ENCODE peak calls at places on chromosomes 5 and 9, in four cellular contexts. A, E, F and Q are unnamed samples.

GRCh38 chr9:126474786-126475485 is 138.8 kb upstream of the LMX1B start:
- DNase-seq in A (no peak), E (no peak), F (peak), Q (no peak)

GRCh38 chr9:133074111-133074651 is 12.4 kb downstream of the CEL start:
- DNase-seq in A (peak), E (no peak), F (no peak), Q (peak)

GRCh38 chr5:175226506-175226905 is 217.5 kb downstream of the DRD1 start:
- DNase-seq in A (no peak), E (no peak), F (no peak), Q (no peak)

GRCh38 chr5:178356459-178356872 is 123.9 kb upstream of the PHYKPL start:
- DNase-seq in A (no peak), E (no peak), F (no peak), Q (no peak)

GRCh38 chr5:128559300-128560297 is 21.6 kb upstream of the FBN2 start:
- DNase-seq in A (no peak), E (no peak), F (peak), Q (peak)

GRCh38 chr9:133306242-133307194 is 29.5 kb downstream of the SURF6 start:
- DNase-seq in A (no peak), E (no peak), F (peak), Q (no peak)

GRCh38 chr9:109012876-109013677 is at the start of gene CTNNAL1:
- DNase-seq in A (peak), E (peak), F (peak), Q (peak)

GRCh38 chr5:113514263-113514590 is 733 bp downstream of the YTHDC2 start:
- DNase-seq in A (peak), E (no peak), F (no peak), Q (no peak)

GRCh38 chr5:79025054-79025465 is 40.0 kb upstream of the ARSB start:
- DNase-seq in A (peak), E (peak), F (peak), Q (peak)

GRCh38 chr5:179817071-179817840 is 3.4 kb upstream of the SQSTM1 start:
- DNase-seq in A (no peak), E (no peak), F (no peak), Q (no peak)

GRCh38 chr5:117433841-117434240 is 859.2 kb upstream of the SEMA6A start:
- DNase-seq in A (no peak), E (no peak), F (no peak), Q (no peak)

GRCh38 chr5:73299017-73299630 is 126.1 kb downstream of the TMEM174 start:
- DNase-seq in A (no peak), E (no peak), F (peak), Q (no peak)

GRCh38 chr5:30928966-30929365 is 264.5 kb upstream of the CDH6 start:
- DNase-seq in A (no peak), E (no peak), F (peak), Q (no peak)

GRCh38 chr5:22541037-22541436 is 312.1 kb downstream of the CDH12 start:
- DNase-seq in A (no peak), E (no peak), F (no peak), Q (no peak)

GRCh38 chr5:158898185-158899177 is 201.2 kb downstream of the EBF1 start:
- DNase-seq in A (no peak), E (no peak), F (no peak), Q (no peak)

GRCh38 chr9:114684036-114684435 is 2.0 kb upstream of the TEX48 start:
- DNase-seq in A (no peak), E (no peak), F (no peak), Q (no peak)

GRCh38 chr5:93296338-93296737 is 284.7 kb downstream of the NR2F1-AS1 start:
- DNase-seq in A (no peak), E (no peak), F (no peak), Q (no peak)

GRCh38 chr9:113511047-113511521 is 47.6 kb downstream of the RGS3 start:
- DNase-seq in A (no peak), E (no peak), F (no peak), Q (no peak)

GRCh38 chr5:2188661-2189060 is 305.9 kb upstream of the IRX4 start:
- DNase-seq in A (no peak), E (no peak), F (no peak), Q (no peak)

GRCh38 chr5:66306105-66306843 is 162.2 kb downstream of the SREK1 start:
- DNase-seq in A (peak), E (peak), F (peak), Q (peak)

GRCh38 chr5:151678146-151678545 is 8.6 kb downstream of the SPARC start:
- DNase-seq in A (peak), E (no peak), F (no peak), Q (no peak)

GRCh38 chr9:136671254-136671614 is 8.5 kb downstream of the EGFL7 start:
- DNase-seq in A (no peak), E (no peak), F (no peak), Q (no peak)

GRCh38 chr9:134602547-134603362 is 38.8 kb upstream of the COL5A1 start:
- DNase-seq in A (peak), E (peak), F (peak), Q (peak)

GRCh38 chr9:137665697-137666504 is 47.1 kb downstream of the EHMT1 start:
- DNase-seq in A (no peak), E (no peak), F (peak), Q (no peak)

GRCh38 chr5:175823731-175824525 is 47.5 kb upstream of the CPLX2 start:
- DNase-seq in A (no peak), E (no peak), F (no peak), Q (no peak)

GRCh38 chr5:142529626-142530278 is 156.1 kb downstream of the FGF1 start:
- DNase-seq in A (peak), E (no peak), F (peak), Q (peak)

GRCh38 chr9:78786794-78787193 is 489.9 kb downstream of the PSAT1 start:
- DNase-seq in A (peak), E (no peak), F (peak), Q (peak)

GRCh38 chr9:35516481-35516880 is 26.6 kb downstream of the RUSC2 start:
- DNase-seq in A (peak), E (no peak), F (peak), Q (peak)

GRCh38 chr9:78301466-78301865 is 4.5 kb downstream of the PSAT1 start:
- DNase-seq in A (no peak), E (no peak), F (no peak), Q (no peak)

GRCh38 chr5:169591636-169592035 is 8.1 kb downstream of the SPDL1 start:
- DNase-seq in A (peak), E (no peak), F (peak), Q (no peak)

GRCh38 chr5:132000677-132001453 is 10.6 kb downstream of the ACSL6 start:
- DNase-seq in A (no peak), E (no peak), F (no peak), Q (no peak)

GRCh38 chr5:78795757-78796156 is 147.2 kb upstream of the LHFPL2 start:
- DNase-seq in A (no peak), E (no peak), F (peak), Q (no peak)

GRCh38 chr5:143054480-143054941 is 284.3 kb downstream of the ARHGAP26 start:
- DNase-seq in A (peak), E (no peak), F (no peak), Q (peak)

GRCh38 chr9:10127867-10128266 is 484.9 kb downstream of the PTPRD start:
- DNase-seq in A (no peak), E (no peak), F (peak), Q (no peak)

GRCh38 chr9:110141118-110141797 is 66.7 kb downstream of the C9orf152 start:
- DNase-seq in A (peak), E (peak), F (peak), Q (peak)

GRCh38 chr5:85263125-85263524 is 878.4 kb upstream of the EDIL3 start:
- DNase-seq in A (no peak), E (no peak), F (no peak), Q (no peak)

DNA sequence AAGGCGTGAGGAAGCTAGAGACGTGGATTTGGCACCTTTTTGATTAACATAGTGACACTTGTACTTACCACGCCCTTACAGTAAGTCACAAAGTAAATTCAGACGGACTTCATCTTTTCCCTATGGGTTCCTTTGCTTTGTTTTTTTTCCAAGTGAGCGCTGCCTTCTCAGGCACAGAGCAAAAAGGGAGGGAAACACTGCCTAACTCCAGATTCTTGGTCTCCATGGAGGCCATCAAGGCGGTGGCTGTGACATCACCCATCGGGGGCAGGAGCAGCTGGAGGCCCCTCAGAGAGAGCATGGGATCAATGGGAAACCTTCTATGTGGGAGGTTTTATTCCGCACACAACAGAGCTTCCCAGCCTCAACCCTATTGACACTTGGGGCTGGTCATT is 45.4 kb downstream of the ERGIC1 start:
- DNase-seq in A (no peak), E (no peak), F (no peak), Q (no peak)
- H3K4me3 ChIP-seq in A (no peak), E (no peak), F (no peak), Q (no peak)

GRCh38 chr9:14369011-14369410 is 55.1 kb upstream of the NFIB start:
- DNase-seq in A (no peak), E (no peak), F (no peak), Q (no peak)

GRCh38 chr9:14373319-14373632 is 59.3 kb upstream of the NFIB start:
- DNase-seq in A (no peak), E (no peak), F (peak), Q (peak)

GRCh38 chr9:14373726-14374125 is 59.8 kb upstream of the NFIB start:
- DNase-seq in A (peak), E (no peak), F (no peak), Q (peak)

GRCh38 chr9:14372437-14373318 is 58.7 kb upstream of the NFIB start:
- DNase-seq in A (peak), E (no peak), F (peak), Q (peak)
- H3K4me3 ChIP-seq in A (no peak), E (no peak), F (no peak), Q (no peak)

GRCh38 chr9:38622961-38623360 is 2.6 kb upstream of the ANKRD18A start:
- DNase-seq in A (no peak), E (no peak), F (no peak), Q (no peak)
- H3K4me3 ChIP-seq in A (no peak), E (no peak), F (no peak), Q (no peak)

GRCh38 chr9:2634158-2634557 is 12.6 kb downstream of the VLDLR start:
- DNase-seq in A (no peak), E (no peak), F (no peak), Q (no peak)
- H3K4me3 ChIP-seq in A (no peak), E (no peak), F (no peak), Q (no peak)

GRCh38 chr5:154723740-154724505 is 31.3 kb upstream of the LARP1 start:
- DNase-seq in A (peak), E (no peak), F (peak), Q (peak)

GRCh38 chr5:154722936-154723335 is 32.2 kb upstream of the LARP1 start:
- DNase-seq in A (no peak), E (no peak), F (no peak), Q (no peak)

GRCh38 chr5:154727361-154727760 is 27.8 kb upstream of the LARP1 start:
- DNase-seq in A (no peak), E (no peak), F (no peak), Q (no peak)

GRCh38 chr5:154721476-154722058 is 33.6 kb upstream of the LARP1 start:
- DNase-seq in A (no peak), E (no peak), F (no peak), Q (no peak)

DNA sequence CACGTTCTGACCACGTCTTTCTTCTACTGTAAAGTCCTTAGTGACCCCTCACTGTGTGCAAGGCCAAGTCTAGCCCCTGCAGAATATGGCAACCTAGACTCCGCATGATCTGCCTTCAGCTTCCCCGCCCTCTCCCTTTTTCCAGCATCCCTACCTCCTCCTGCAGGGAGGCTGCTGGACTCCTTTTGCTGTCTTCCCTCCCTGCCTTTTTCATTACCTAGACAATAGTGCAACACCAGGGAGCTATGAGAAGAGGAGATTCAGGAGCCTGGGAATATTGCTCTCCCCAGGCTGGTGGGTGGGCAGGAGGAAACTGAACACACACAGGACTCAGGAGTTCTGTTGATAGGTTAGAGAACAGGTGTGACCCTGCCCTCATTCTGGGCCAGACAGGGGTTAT is 33.1 kb upstream of the LARP1 start:
- DNase-seq in A (no peak), E (no peak), F (no peak), Q (no peak)
- H3K4me3 ChIP-seq in A (no peak), E (no peak), F (no peak), Q (no peak)

DNA sequence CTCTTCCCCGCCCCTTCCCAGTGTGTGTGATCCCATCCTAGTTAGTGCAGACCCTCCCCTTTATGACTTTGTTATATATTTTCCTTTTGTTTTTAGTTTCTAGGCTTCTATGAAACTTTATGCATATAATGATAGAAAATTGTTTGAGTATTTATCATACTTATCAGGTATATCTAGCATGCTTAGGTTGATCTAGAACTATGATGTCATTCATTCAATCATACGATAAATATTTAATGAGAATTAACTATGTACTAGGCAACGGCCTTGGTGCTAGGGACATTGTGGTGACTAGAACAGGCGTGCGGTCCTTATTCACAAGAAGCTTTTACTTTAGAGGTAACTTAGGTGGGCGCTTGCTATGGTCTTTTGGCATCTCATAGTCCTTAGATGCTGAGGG is 13.6 kb upstream of the ANKRD55 start:
- DNase-seq in A (no peak), E (no peak), F (no peak), Q (no peak)
- H3K4me3 ChIP-seq in A (no peak), E (no peak), F (no peak), Q (no peak)

GRCh38 chr9:87039809-87040392 is 92.6 kb upstream of the GAS1 start:
- DNase-seq in A (peak), E (no peak), F (peak), Q (peak)

GRCh38 chr9:87034891-87035290 is 87.6 kb upstream of the GAS1 start:
- DNase-seq in A (no peak), E (no peak), F (no peak), Q (no peak)

GRCh38 chr9:87036482-87036881 is 89.2 kb upstream of the GAS1 start:
- DNase-seq in A (no peak), E (no peak), F (no peak), Q (no peak)

GRCh38 chr9:87035868-87036267 is 88.6 kb upstream of the GAS1 start:
- DNase-seq in A (no peak), E (no peak), F (no peak), Q (no peak)

DNA sequence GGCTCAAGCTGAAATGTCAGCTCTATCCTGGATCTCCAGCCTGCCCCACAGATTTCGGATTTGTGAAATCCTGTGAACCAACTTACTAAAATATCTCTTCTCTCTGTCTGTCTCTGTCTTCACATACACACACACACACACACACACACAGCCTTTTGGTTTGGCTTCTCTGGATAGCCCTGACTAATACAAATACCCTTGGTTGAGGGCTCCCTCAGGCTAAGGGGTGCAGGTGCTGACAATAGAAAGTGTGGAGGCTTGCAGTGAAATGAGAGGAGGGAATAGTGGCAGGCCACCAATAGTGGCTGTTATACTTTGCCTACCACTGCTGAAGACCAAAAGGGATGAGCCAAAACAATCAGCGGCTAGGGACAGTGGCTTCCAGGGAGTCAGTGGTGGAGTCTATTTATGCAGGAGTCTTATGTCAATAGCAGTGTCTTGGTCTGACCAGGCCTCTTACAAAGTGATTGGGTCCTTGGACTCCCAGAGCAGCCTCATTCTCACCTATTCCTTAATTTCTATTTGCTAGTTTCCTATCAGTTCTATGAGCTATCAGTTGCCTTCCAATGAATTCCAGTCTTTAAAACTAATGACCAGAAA is 93.2 kb upstream of the GAS1 start:
- DNase-seq in A (no peak), E (no peak), F (no peak), Q (no peak)
- H3K4me3 ChIP-seq in A (peak), E (no peak), F (no peak), Q (peak)

DNA sequence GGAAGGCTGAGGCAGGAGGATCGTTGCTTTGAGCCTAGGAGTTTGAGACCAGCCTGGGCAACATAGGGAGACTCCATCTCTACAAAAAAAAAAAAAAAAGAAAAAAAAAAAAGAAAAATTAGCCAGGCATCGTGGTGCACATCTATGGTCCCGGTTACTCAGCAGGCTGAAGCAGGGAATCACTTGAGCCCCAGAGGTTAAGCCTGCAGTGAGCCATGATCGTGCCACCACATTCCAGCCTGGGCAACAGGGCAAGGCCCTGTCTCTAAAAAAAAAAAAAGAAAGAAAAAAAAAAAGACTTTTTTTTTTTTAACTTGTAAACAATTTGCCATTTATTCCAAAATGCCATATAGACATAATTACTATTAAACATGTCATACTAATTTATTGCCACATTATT is 64.5 kb downstream of the SERINC5 start:
- DNase-seq in A (no peak), E (no peak), F (no peak), Q (no peak)
- H3K4me3 ChIP-seq in A (no peak), E (no peak), F (no peak), Q (no peak)

GRCh38 chr5:150670961-150671337 is 9.9 kb downstream of the MYOZ3 start:
- DNase-seq in A (peak), E (no peak), F (no peak), Q (no peak)

GRCh38 chr5:150674376-150674821 is 13.3 kb downstream of the MYOZ3 start:
- DNase-seq in A (no peak), E (peak), F (no peak), Q (no peak)

GRCh38 chr5:150671509-150672236 is 10.6 kb downstream of the MYOZ3 start:
- DNase-seq in A (peak), E (no peak), F (no peak), Q (no peak)

GRCh38 chr5:150672237-150672883 is 11.3 kb downstream of the MYOZ3 start:
- DNase-seq in A (peak), E (peak), F (peak), Q (no peak)

GRCh38 chr5:150672884-150673275 is 11.8 kb downstream of the MYOZ3 start:
- DNase-seq in A (no peak), E (no peak), F (no peak), Q (no peak)
- H3K4me3 ChIP-seq in A (peak), E (peak), F (peak), Q (peak)